ENCODE peak calls at places on chromosomes 4 and X, in seven cellular contexts. U is cerebellar cortex, R is OCI-LY7, L is GM13976, Q is head of caudate nucleus, X is lower leg skin, N is KG1. D is an unnamed sample.

GRCh38 chr4:100190643-100191600 is 654 bp upstream of the DDIT4L start:
- DNase-seq in U (peak; percentile 37), R (no peak), L (no peak), Q (peak; percentile 37), X (no peak), N (no peak), D (no peak)

GRCh38 chr4:116531870-116532269 is 553.5 kb downstream of the TRAM1L1 start:
- DNase-seq in U (no peak), R (peak; percentile 5), L (no peak), Q (no peak), X (no peak), N (no peak), D (no peak)

GRCh38 chr4:36385951-36386561 is 104.6 kb downstream of the DTHD1 start:
- DNase-seq in U (no peak), R (peak; percentile 34), L (peak; percentile 28), Q (no peak), X (no peak), N (peak; percentile 51), D (no peak)

GRCh38 chr4:145609494-145610427 is 9.4 kb upstream of the MMAA start:
- DNase-seq in U (peak; percentile 83), R (peak; percentile 85), L (peak; percentile 49), Q (peak; percentile 83), X (peak; percentile 89), N (peak; percentile 33), D (peak; percentile 56)

GRCh38 chr4:122914292-122914904 is 8.0 kb downstream of the NUDT6 start:
- DNase-seq in U (peak; percentile 29), R (peak; percentile 65), L (peak; percentile 23), Q (no peak), X (no peak), N (no peak), D (no peak)

GRCh38 chrX:106742193-106742592 is 15.7 kb downstream of the RNF128 start:
- DNase-seq in U (no peak), R (no peak), L (no peak), Q (no peak), X (no peak), N (no peak), D (no peak)

GRCh38 chrX:31337332-31337731 is 265.5 kb upstream of the FTHL17 start:
- DNase-seq in U (no peak), R (no peak), L (no peak), Q (no peak), X (no peak), N (no peak), D (no peak)

GRCh38 chr4:73593631-73594241 is 26.5 kb downstream of the RASSF6 start:
- DNase-seq in U (peak; percentile 10), R (peak; percentile 61), L (no peak), Q (no peak), X (no peak), N (peak; percentile 12), D (no peak)

GRCh38 chr4:182619659-182620058 is 297.5 kb downstream of the DCTD start:
- DNase-seq in U (no peak), R (no peak), L (no peak), Q (peak; percentile 38), X (no peak), N (no peak), D (no peak)

GRCh38 chr4:137421796-137422195 is 110.5 kb downstream of the PCDH18 start:
- DNase-seq in U (no peak), R (no peak), L (no peak), Q (no peak), X (no peak), N (no peak), D (no peak)

GRCh38 chrX:44157293-44157692 is 184.1 kb upstream of the NDP start:
- DNase-seq in U (no peak), R (no peak), L (no peak), Q (no peak), X (no peak), N (no peak), D (no peak)

GRCh38 chrX:23332888-23333821 is 1.5 kb upstream of the PTCHD1 start:
- DNase-seq in U (peak; percentile 18), R (no peak), L (peak; percentile 9), Q (peak; percentile 46), X (no peak), N (no peak), D (no peak)

GRCh38 chrX:97490656-97491055 is 606.9 kb downstream of the RPA4 start:
- DNase-seq in U (no peak), R (no peak), L (no peak), Q (no peak), X (no peak), N (no peak), D (no peak)

GRCh38 chrX:131827935-131828334 is 195.2 kb upstream of the STK26 start:
- DNase-seq in U (peak; percentile 17), R (peak; percentile 27), L (no peak), Q (no peak), X (no peak), N (peak; percentile 13), D (no peak)

GRCh38 chr4:42460043-42460442 is 62.8 kb downstream of the SHISA3 start:
- DNase-seq in U (no peak), R (no peak), L (peak; percentile 72), Q (no peak), X (no peak), N (no peak), D (no peak)

GRCh38 chr4:898869-899555 is 33.1 kb downstream of the GAK start:
- DNase-seq in U (peak; percentile 89), R (no peak), L (no peak), Q (peak; percentile 51), X (no peak), N (no peak), D (no peak)

D was measured in posterior cingulate gyrus.